ENCODE peak calls at places on chromosome 11, in nine cellular contexts. N is NCI-H187 treated with DMSO at 0.1 percent for 48 hours, B is NT2/D1, W is GM04503, G is NCI-H2081, M is T-helper 1 cell, Z is body of pancreas, F is HT-29, Y is tibial artery. H is an unnamed sample.

GRCh38 chr11:9250139-9250582 is 15.0 kb downstream of the DENND5A start:
- DNase-seq in N (no peak), B (no peak), W (no peak), G (no peak), M (no peak), Z (no peak), F (no peak), Y (no peak), H (no peak)

GRCh38 chr11:118911113-118911879 is 14.4 kb downstream of the BCL9L start:
- DNase-seq in N (no peak), B (no peak), W (no peak), G (no peak), M (no peak), Z (no peak), F (peak; percentile 87), Y (peak; percentile 76), H (no peak)

GRCh38 chr11:29025001-29025400 is 916.8 kb downstream of the METTL15 start:
- DNase-seq in N (no peak), B (no peak), W (no peak), G (no peak), M (no peak), Z (no peak), F (no peak), Y (no peak), H (no peak)

GRCh38 chr11:269146-269890 is 8.9 kb upstream of the NLRP6 start:
- DNase-seq in N (no peak), B (no peak), W (no peak), G (no peak), M (no peak), Z (peak; percentile 44), F (peak; percentile 10), Y (peak; percentile 60), H (no peak)

GRCh38 chr11:58796333-58797049 is 48.0 kb downstream of the GLYATL2 start:
- DNase-seq in N (no peak), B (no peak), W (no peak), G (no peak), M (no peak), Z (peak; percentile 10), F (no peak), Y (no peak), H (no peak)

GRCh38 chr11:44628730-44629361 is 63.4 kb downstream of the CD82 start:
- DNase-seq in N (no peak), B (no peak), W (no peak), G (no peak), M (no peak), Z (no peak), F (no peak), Y (peak; percentile 60), H (no peak)

GRCh38 chr11:121452609-121453150 is at the start of gene SORL1-AS1:
- DNase-seq in N (no peak), B (no peak), W (no peak), G (peak; percentile 76), M (peak; percentile 22), Z (peak; percentile 18), F (peak; percentile 71), Y (no peak), H (no peak)

GRCh38 chr11:63839508-63840355 is 822 bp downstream of the MARK2 start:
- DNase-seq in N (no peak), B (no peak), W (no peak), G (peak; percentile 7), M (no peak), Z (peak; percentile 58), F (peak; percentile 58), Y (no peak), H (no peak)

GRCh38 chr11:43458486-43458885 is 99.8 kb downstream of the TTC17 start:
- DNase-seq in N (no peak), B (no peak), W (no peak), G (no peak), M (no peak), Z (no peak), F (no peak), Y (no peak), H (no peak)

H was measured in iPS DF 19.7.